ENCODE peak calls at places on chromosomes 13 and 19, in five cellular contexts. One of them, this sample, is unnamed.
A peak's percentile ranks its signal among the peaks of the same experiment; 100 is the strongest.

GRCh38 chr13:30446122-30446500 is 19.6 kb downstream of the HMGB1 start:
- DNase-seq in heart right ventricle: no peak
- DNase-seq in stimulated activated CD8-positive, alpha-beta memory T cell treated with anti-CD3 and anti-CD28 coated beads, Interleukin-7, amount 100 ng/mL, for 1 hour: no peak
- DNase-seq in BE2C: no peak
- DNase-seq in right lobe of liver: no peak
- DNase-seq in this sample: no peak

GRCh38 chr19:40745402-40745780 is 4.9 kb downstream of the ACTMAP start:
- DNase-seq in heart right ventricle: no peak
- DNase-seq in stimulated activated CD8-positive, alpha-beta memory T cell treated with anti-CD3 and anti-CD28 coated beads, Interleukin-7, amount 100 ng/mL, for 1 hour: no peak
- DNase-seq in BE2C: no peak
- DNase-seq in right lobe of liver: no peak
- DNase-seq in this sample: no peak

GRCh38 chr19:18393836-18394235 is 3.6 kb downstream of the LRRC25 start:
- DNase-seq in heart right ventricle: no peak
- DNase-seq in stimulated activated CD8-positive, alpha-beta memory T cell treated with anti-CD3 and anti-CD28 coated beads, Interleukin-7, amount 100 ng/mL, for 1 hour: no peak
- DNase-seq in BE2C: no peak
- DNase-seq in right lobe of liver: no peak
- DNase-seq in this sample: no peak

GRCh38 chr13:110756268-110756667 is 42.8 kb downstream of the ING1 start:
- DNase-seq in heart right ventricle: no peak
- DNase-seq in stimulated activated CD8-positive, alpha-beta memory T cell treated with anti-CD3 and anti-CD28 coated beads, Interleukin-7, amount 100 ng/mL, for 1 hour: no peak
- DNase-seq in BE2C: no peak
- DNase-seq in right lobe of liver: no peak
- DNase-seq in this sample: no peak

GRCh38 chr13:50131998-50132936 is 117.0 kb downstream of the KCNRG start:
- DNase-seq in heart right ventricle: no peak
- DNase-seq in stimulated activated CD8-positive, alpha-beta memory T cell treated with anti-CD3 and anti-CD28 coated beads, Interleukin-7, amount 100 ng/mL, for 1 hour: no peak
- DNase-seq in BE2C: no peak
- DNase-seq in right lobe of liver: no peak
- DNase-seq in this sample: no peak

GRCh38 chr19:5522106-5522505 is 45.6 kb downstream of the TINCR start:
- DNase-seq in heart right ventricle: no peak
- DNase-seq in stimulated activated CD8-positive, alpha-beta memory T cell treated with anti-CD3 and anti-CD28 coated beads, Interleukin-7, amount 100 ng/mL, for 1 hour: no peak
- DNase-seq in BE2C: no peak
- DNase-seq in right lobe of liver: no peak
- DNase-seq in this sample: no peak

GRCh38 chr19:17235618-17236413 is 9.8 kb downstream of the OCEL1 start:
- DNase-seq in heart right ventricle: peak; percentile 77
- DNase-seq in stimulated activated CD8-positive, alpha-beta memory T cell treated with anti-CD3 and anti-CD28 coated beads, Interleukin-7, amount 100 ng/mL, for 1 hour: peak; percentile 63
- DNase-seq in BE2C: peak; percentile 86
- DNase-seq in right lobe of liver: no peak
- DNase-seq in this sample: peak; percentile 70

GRCh38 chr13:40515702-40516101 is 150.7 kb downstream of the FOXO1 start:
- DNase-seq in heart right ventricle: no peak
- DNase-seq in stimulated activated CD8-positive, alpha-beta memory T cell treated with anti-CD3 and anti-CD28 coated beads, Interleukin-7, amount 100 ng/mL, for 1 hour: no peak
- DNase-seq in BE2C: no peak
- DNase-seq in right lobe of liver: no peak
- DNase-seq in this sample: no peak

GRCh38 chr19:51107406-51108065 is 673 bp downstream of the CTU1 start:
- DNase-seq in heart right ventricle: no peak
- DNase-seq in stimulated activated CD8-positive, alpha-beta memory T cell treated with anti-CD3 and anti-CD28 coated beads, Interleukin-7, amount 100 ng/mL, for 1 hour: no peak
- DNase-seq in BE2C: no peak
- DNase-seq in right lobe of liver: no peak
- DNase-seq in this sample: no peak

GRCh38 chr19:38852231-38853044 is 2.7 kb upstream of the HNRNPL start:
- DNase-seq in heart right ventricle: no peak
- DNase-seq in stimulated activated CD8-positive, alpha-beta memory T cell treated with anti-CD3 and anti-CD28 coated beads, Interleukin-7, amount 100 ng/mL, for 1 hour: peak; percentile 39
- DNase-seq in BE2C: no peak
- DNase-seq in right lobe of liver: peak; percentile 83
- DNase-seq in this sample: peak; percentile 17

GRCh38 chr13:75364131-75364713 is 117.7 kb downstream of the TBC1D4 start:
- DNase-seq in heart right ventricle: no peak
- DNase-seq in stimulated activated CD8-positive, alpha-beta memory T cell treated with anti-CD3 and anti-CD28 coated beads, Interleukin-7, amount 100 ng/mL, for 1 hour: no peak
- DNase-seq in BE2C: no peak
- DNase-seq in right lobe of liver: no peak
- DNase-seq in this sample: no peak

GRCh38 chr19:19217110-19217509 is 5.4 kb downstream of the NCAN start:
- DNase-seq in heart right ventricle: no peak
- DNase-seq in stimulated activated CD8-positive, alpha-beta memory T cell treated with anti-CD3 and anti-CD28 coated beads, Interleukin-7, amount 100 ng/mL, for 1 hour: no peak
- DNase-seq in BE2C: no peak
- DNase-seq in right lobe of liver: no peak
- DNase-seq in this sample: peak; percentile 49

GRCh38 chr19:46351241-46352041 is 4.6 kb downstream of the PPP5C start:
- DNase-seq in heart right ventricle: peak; percentile 48
- DNase-seq in stimulated activated CD8-positive, alpha-beta memory T cell treated with anti-CD3 and anti-CD28 coated beads, Interleukin-7, amount 100 ng/mL, for 1 hour: no peak
- DNase-seq in BE2C: peak; percentile 29
- DNase-seq in right lobe of liver: no peak
- DNase-seq in this sample: no peak

GRCh38 chr19:12790628-12791344 is 500 bp upstream of the JUNB start:
- DNase-seq in heart right ventricle: no peak
- DNase-seq in stimulated activated CD8-positive, alpha-beta memory T cell treated with anti-CD3 and anti-CD28 coated beads, Interleukin-7, amount 100 ng/mL, for 1 hour: no peak
- DNase-seq in BE2C: no peak
- DNase-seq in right lobe of liver: peak; percentile 53
- DNase-seq in this sample: no peak

GRCh38 chr19:4172861-4173473 is 9.4 kb downstream of the SIRT6 start:
- DNase-seq in heart right ventricle: peak; percentile 71
- DNase-seq in stimulated activated CD8-positive, alpha-beta memory T cell treated with anti-CD3 and anti-CD28 coated beads, Interleukin-7, amount 100 ng/mL, for 1 hour: peak; percentile 49
- DNase-seq in BE2C: peak; percentile 52
- DNase-seq in right lobe of liver: peak; percentile 75
- DNase-seq in this sample: no peak

GRCh38 chr13:30796833-30797601 is 61.7 kb downstream of the ALOX5AP start:
- DNase-seq in heart right ventricle: no peak
- DNase-seq in stimulated activated CD8-positive, alpha-beta memory T cell treated with anti-CD3 and anti-CD28 coated beads, Interleukin-7, amount 100 ng/mL, for 1 hour: no peak
- DNase-seq in BE2C: no peak
- DNase-seq in right lobe of liver: no peak
- DNase-seq in this sample: no peak

GRCh38 chr19:40596608-40597328 is 4.4 kb upstream of the LTBP4 start:
- DNase-seq in heart right ventricle: peak; percentile 69
- DNase-seq in stimulated activated CD8-positive, alpha-beta memory T cell treated with anti-CD3 and anti-CD28 coated beads, Interleukin-7, amount 100 ng/mL, for 1 hour: no peak
- DNase-seq in BE2C: peak; percentile 56
- DNase-seq in right lobe of liver: no peak
- DNase-seq in this sample: no peak

GRCh38 chr13:66009241-66009640 is 1220.9 kb downstream of the PCDH9 start:
- DNase-seq in heart right ventricle: no peak
- DNase-seq in stimulated activated CD8-positive, alpha-beta memory T cell treated with anti-CD3 and anti-CD28 coated beads, Interleukin-7, amount 100 ng/mL, for 1 hour: no peak
- DNase-seq in BE2C: no peak
- DNase-seq in right lobe of liver: no peak
- DNase-seq in this sample: no peak

GRCh38 chr13:91347996-91348905 is 764 bp downstream of the MIR17HG start:
- DNase-seq in heart right ventricle: peak; percentile 50
- DNase-seq in stimulated activated CD8-positive, alpha-beta memory T cell treated with anti-CD3 and anti-CD28 coated beads, Interleukin-7, amount 100 ng/mL, for 1 hour: peak; percentile 41
- DNase-seq in BE2C: peak; percentile 55
- DNase-seq in right lobe of liver: peak; percentile 67
- DNase-seq in this sample: no peak

GRCh38 chr13:110616103-110617101 is 1.1 kb downstream of the NAXD start:
- DNase-seq in heart right ventricle: no peak
- DNase-seq in stimulated activated CD8-positive, alpha-beta memory T cell treated with anti-CD3 and anti-CD28 coated beads, Interleukin-7, amount 100 ng/mL, for 1 hour: no peak
- DNase-seq in BE2C: no peak
- DNase-seq in right lobe of liver: no peak
- DNase-seq in this sample: no peak

GRCh38 chr19:47398707-47399106 is 20.6 kb downstream of the MEIS3 start:
- DNase-seq in heart right ventricle: no peak
- DNase-seq in stimulated activated CD8-positive, alpha-beta memory T cell treated with anti-CD3 and anti-CD28 coated beads, Interleukin-7, amount 100 ng/mL, for 1 hour: no peak
- DNase-seq in BE2C: no peak
- DNase-seq in right lobe of liver: no peak
- DNase-seq in this sample: no peak

GRCh38 chr19:6103217-6103644 is 7.1 kb downstream of the RFX2 start:
- DNase-seq in heart right ventricle: peak; percentile 61
- DNase-seq in stimulated activated CD8-positive, alpha-beta memory T cell treated with anti-CD3 and anti-CD28 coated beads, Interleukin-7, amount 100 ng/mL, for 1 hour: no peak
- DNase-seq in BE2C: no peak
- DNase-seq in right lobe of liver: peak; percentile 86
- DNase-seq in this sample: no peak

GRCh38 chr19:48085904-48086864 is 24.4 kb downstream of the PLA2G4C start:
- DNase-seq in heart right ventricle: no peak
- DNase-seq in stimulated activated CD8-positive, alpha-beta memory T cell treated with anti-CD3 and anti-CD28 coated beads, Interleukin-7, amount 100 ng/mL, for 1 hour: no peak
- DNase-seq in BE2C: peak; percentile 18
- DNase-seq in right lobe of liver: no peak
- DNase-seq in this sample: no peak

GRCh38 chr19:40089462-40089861 is 1.3 kb downstream of the ZNF780A start:
- DNase-seq in heart right ventricle: no peak
- DNase-seq in stimulated activated CD8-positive, alpha-beta memory T cell treated with anti-CD3 and anti-CD28 coated beads, Interleukin-7, amount 100 ng/mL, for 1 hour: no peak
- DNase-seq in BE2C: no peak
- DNase-seq in right lobe of liver: no peak
- DNase-seq in this sample: no peak

GRCh38 chr19:18300930-18301717 is 19.7 kb upstream of the JUND start:
- DNase-seq in heart right ventricle: peak; percentile 82
- DNase-seq in stimulated activated CD8-positive, alpha-beta memory T cell treated with anti-CD3 and anti-CD28 coated beads, Interleukin-7, amount 100 ng/mL, for 1 hour: no peak
- DNase-seq in BE2C: no peak
- DNase-seq in right lobe of liver: peak; percentile 96
- DNase-seq in this sample: peak; percentile 51

GRCh38 chr19:41299755-41300089 is 10.2 kb upstream of the CCDC97 start:
- DNase-seq in heart right ventricle: peak; percentile 64
- DNase-seq in stimulated activated CD8-positive, alpha-beta memory T cell treated with anti-CD3 and anti-CD28 coated beads, Interleukin-7, amount 100 ng/mL, for 1 hour: no peak
- DNase-seq in BE2C: no peak
- DNase-seq in right lobe of liver: no peak
- DNase-seq in this sample: no peak

GRCh38 chr19:51552996-51553725 is 17.9 kb upstream of the ZNF175 start:
- DNase-seq in heart right ventricle: peak; percentile 79
- DNase-seq in stimulated activated CD8-positive, alpha-beta memory T cell treated with anti-CD3 and anti-CD28 coated beads, Interleukin-7, amount 100 ng/mL, for 1 hour: peak; percentile 12
- DNase-seq in BE2C: peak; percentile 60
- DNase-seq in right lobe of liver: no peak
- DNase-seq in this sample: no peak

GRCh38 chr13:111046590-111047141 is 68.4 kb upstream of the ARHGEF7 start:
- DNase-seq in heart right ventricle: no peak
- DNase-seq in stimulated activated CD8-positive, alpha-beta memory T cell treated with anti-CD3 and anti-CD28 coated beads, Interleukin-7, amount 100 ng/mL, for 1 hour: no peak
- DNase-seq in BE2C: no peak
- DNase-seq in right lobe of liver: no peak
- DNase-seq in this sample: no peak

GRCh38 chr19:44626067-44626624 is 12.8 kb downstream of the IGSF23 start:
- DNase-seq in heart right ventricle: no peak
- DNase-seq in stimulated activated CD8-positive, alpha-beta memory T cell treated with anti-CD3 and anti-CD28 coated beads, Interleukin-7, amount 100 ng/mL, for 1 hour: no peak
- DNase-seq in BE2C: no peak
- DNase-seq in right lobe of liver: no peak
- DNase-seq in this sample: peak; percentile 71

GRCh38 chr19:42303101-42303464 is 659 bp upstream of the PAFAH1B3 start:
- DNase-seq in heart right ventricle: no peak
- DNase-seq in stimulated activated CD8-positive, alpha-beta memory T cell treated with anti-CD3 and anti-CD28 coated beads, Interleukin-7, amount 100 ng/mL, for 1 hour: no peak
- DNase-seq in BE2C: no peak
- DNase-seq in right lobe of liver: no peak
- DNase-seq in this sample: no peak

GRCh38 chr13:35699805-35700204 is 223.3 kb upstream of the MAB21L1 start:
- DNase-seq in heart right ventricle: no peak
- DNase-seq in stimulated activated CD8-positive, alpha-beta memory T cell treated with anti-CD3 and anti-CD28 coated beads, Interleukin-7, amount 100 ng/mL, for 1 hour: no peak
- DNase-seq in BE2C: no peak
- DNase-seq in right lobe of liver: no peak
- DNase-seq in this sample: no peak

GRCh38 chr13:51861728-51862300 is at the start of gene CCDC70:
- DNase-seq in heart right ventricle: no peak
- DNase-seq in stimulated activated CD8-positive, alpha-beta memory T cell treated with anti-CD3 and anti-CD28 coated beads, Interleukin-7, amount 100 ng/mL, for 1 hour: no peak
- DNase-seq in BE2C: no peak
- DNase-seq in right lobe of liver: no peak
- DNase-seq in this sample: no peak

GRCh38 chr19:11234486-11235075 is 4.8 kb upstream of the ANGPTL8 start:
- DNase-seq in heart right ventricle: no peak
- DNase-seq in stimulated activated CD8-positive, alpha-beta memory T cell treated with anti-CD3 and anti-CD28 coated beads, Interleukin-7, amount 100 ng/mL, for 1 hour: no peak
- DNase-seq in BE2C: no peak
- DNase-seq in right lobe of liver: no peak
- DNase-seq in this sample: no peak

GRCh38 chr13:81393686-81394085 is 1052.8 kb upstream of the SPRY2 start:
- DNase-seq in heart right ventricle: no peak
- DNase-seq in stimulated activated CD8-positive, alpha-beta memory T cell treated with anti-CD3 and anti-CD28 coated beads, Interleukin-7, amount 100 ng/mL, for 1 hour: no peak
- DNase-seq in BE2C: no peak
- DNase-seq in right lobe of liver: no peak
- DNase-seq in this sample: no peak

GRCh38 chr19:8511573-8512101 is 2.3 kb downstream of the ZNF414 start:
- DNase-seq in heart right ventricle: no peak
- DNase-seq in stimulated activated CD8-positive, alpha-beta memory T cell treated with anti-CD3 and anti-CD28 coated beads, Interleukin-7, amount 100 ng/mL, for 1 hour: no peak
- DNase-seq in BE2C: no peak
- DNase-seq in right lobe of liver: no peak
- DNase-seq in this sample: no peak

GRCh38 chr13:99661791-99662190 is 160.5 kb downstream of the TM9SF2 start:
- DNase-seq in heart right ventricle: no peak
- DNase-seq in stimulated activated CD8-positive, alpha-beta memory T cell treated with anti-CD3 and anti-CD28 coated beads, Interleukin-7, amount 100 ng/mL, for 1 hour: no peak
- DNase-seq in BE2C: no peak
- DNase-seq in right lobe of liver: no peak
- DNase-seq in this sample: no peak